ENCODE peak calls at places on chromosomes 3 and 15, in ten cellular contexts. One of them, this sample, is unnamed.
A peak's percentile ranks its signal among the peaks of the same experiment; 100 is the strongest.

GRCh38 chr15:81313686-81314085 is 10.3 kb downstream of the STARD5 start:
- DNase-seq in tibial artery: no peak
- DNase-seq in hepatocyte: no peak
- DNase-seq in ovary: no peak
- DNase-seq in GM12864: no peak
- DNase-seq in heart right ventricle: no peak
- DNase-seq in breast epithelium: no peak
- DNase-seq in colonic mucosa: no peak
- DNase-seq in SK-N-SH: no peak
- DNase-seq in heart left ventricle: no peak
- DNase-seq in this sample: no peak

GRCh38 chr3:63470745-63471144 is 181.7 kb upstream of the SNTN start:
- DNase-seq in heart left ventricle: no peak
- DNase-seq in tibial artery: no peak
- DNase-seq in breast epithelium: no peak
- DNase-seq in heart right ventricle: no peak
- DNase-seq in GM12864: no peak
- DNase-seq in hepatocyte: no peak
- DNase-seq in colonic mucosa: no peak
- DNase-seq in SK-N-SH: no peak
- DNase-seq in ovary: no peak
- DNase-seq in this sample: no peak

GRCh38 chr15:70857547-70858265 is 3.7 kb upstream of the LARP6 start:
- DNase-seq in breast epithelium: no peak
- DNase-seq in SK-N-SH: no peak
- DNase-seq in heart left ventricle: no peak
- DNase-seq in tibial artery: no peak
- DNase-seq in ovary: no peak
- DNase-seq in GM12864: no peak
- DNase-seq in hepatocyte: no peak
- DNase-seq in heart right ventricle: no peak
- DNase-seq in colonic mucosa: no peak
- DNase-seq in this sample: peak; percentile 66

GRCh38 chr3:171270541-171270940 is 189.7 kb downstream of the TNIK start:
- DNase-seq in GM12864: no peak
- DNase-seq in colonic mucosa: no peak
- DNase-seq in SK-N-SH: no peak
- DNase-seq in hepatocyte: no peak
- DNase-seq in heart left ventricle: no peak
- DNase-seq in heart right ventricle: no peak
- DNase-seq in breast epithelium: no peak
- DNase-seq in tibial artery: no peak
- DNase-seq in ovary: no peak
- DNase-seq in this sample: no peak

GRCh38 chr15:85642693-85643058 is 152.0 kb downstream of the KLHL25 start:
- DNase-seq in heart right ventricle: peak; percentile 85
- DNase-seq in colonic mucosa: peak; percentile 36
- DNase-seq in heart left ventricle: peak; percentile 81
- DNase-seq in tibial artery: peak; percentile 85
- DNase-seq in GM12864: no peak
- DNase-seq in ovary: peak; percentile 76
- DNase-seq in SK-N-SH: no peak
- DNase-seq in hepatocyte: peak; percentile 35
- DNase-seq in breast epithelium: no peak
- DNase-seq in this sample: peak; percentile 17

GRCh38 chr15:28886431-28887343 is 913 bp downstream of the APBA2 start:
- DNase-seq in GM12864: no peak
- DNase-seq in ovary: no peak
- DNase-seq in colonic mucosa: no peak
- DNase-seq in SK-N-SH: peak; percentile 79
- DNase-seq in tibial artery: no peak
- DNase-seq in hepatocyte: no peak
- DNase-seq in breast epithelium: no peak
- DNase-seq in heart right ventricle: no peak
- DNase-seq in heart left ventricle: no peak
- DNase-seq in this sample: no peak

GRCh38 chr3:17905996-17906395 is 163.6 kb upstream of the TBC1D5 start:
- DNase-seq in ovary: no peak
- DNase-seq in breast epithelium: no peak
- DNase-seq in GM12864: no peak
- DNase-seq in SK-N-SH: no peak
- DNase-seq in colonic mucosa: no peak
- DNase-seq in heart left ventricle: no peak
- DNase-seq in hepatocyte: no peak
- DNase-seq in tibial artery: no peak
- DNase-seq in heart right ventricle: no peak
- DNase-seq in this sample: peak; percentile 1

GRCh38 chr3:65412591-65412990 is 626.1 kb downstream of the MAGI1 start:
- DNase-seq in colonic mucosa: peak; percentile 91
- DNase-seq in breast epithelium: no peak
- DNase-seq in SK-N-SH: no peak
- DNase-seq in tibial artery: no peak
- DNase-seq in heart left ventricle: peak; percentile 79
- DNase-seq in GM12864: no peak
- DNase-seq in heart right ventricle: peak; percentile 87
- DNase-seq in ovary: no peak
- DNase-seq in hepatocyte: peak; percentile 86
- DNase-seq in this sample: peak; percentile 30

GRCh38 chr3:159196316-159196715 is 394.5 kb downstream of the MFSD1 start:
- DNase-seq in hepatocyte: no peak
- DNase-seq in breast epithelium: no peak
- DNase-seq in tibial artery: no peak
- DNase-seq in GM12864: no peak
- DNase-seq in colonic mucosa: no peak
- DNase-seq in SK-N-SH: no peak
- DNase-seq in ovary: no peak
- DNase-seq in heart right ventricle: no peak
- DNase-seq in heart left ventricle: no peak
- DNase-seq in this sample: no peak

GRCh38 chr3:159189994-159190669 is 388.3 kb downstream of the MFSD1 start:
- DNase-seq in SK-N-SH: no peak
- DNase-seq in heart right ventricle: no peak
- DNase-seq in GM12864: no peak
- DNase-seq in hepatocyte: no peak
- DNase-seq in tibial artery: no peak
- DNase-seq in breast epithelium: no peak
- DNase-seq in heart left ventricle: no peak
- DNase-seq in ovary: no peak
- DNase-seq in colonic mucosa: no peak
- DNase-seq in this sample: peak; percentile 54

GRCh38 chr3:159187232-159187631 is 385.4 kb downstream of the MFSD1 start:
- DNase-seq in heart left ventricle: peak; percentile 23
- DNase-seq in heart right ventricle: peak; percentile 4
- DNase-seq in breast epithelium: no peak
- DNase-seq in tibial artery: no peak
- DNase-seq in colonic mucosa: no peak
- DNase-seq in ovary: peak; percentile 53
- DNase-seq in GM12864: no peak
- DNase-seq in SK-N-SH: no peak
- DNase-seq in hepatocyte: no peak
- DNase-seq in this sample: peak; percentile 51

GRCh38 chr3:159187706-159188105 is 385.9 kb downstream of the MFSD1 start:
- DNase-seq in SK-N-SH: no peak
- DNase-seq in ovary: no peak
- DNase-seq in tibial artery: no peak
- DNase-seq in GM12864: no peak
- DNase-seq in colonic mucosa: no peak
- DNase-seq in breast epithelium: no peak
- DNase-seq in hepatocyte: no peak
- DNase-seq in heart left ventricle: no peak
- DNase-seq in heart right ventricle: no peak
- DNase-seq in this sample: no peak

GRCh38 chr3:159191454-159191853 is 389.6 kb downstream of the MFSD1 start:
- DNase-seq in GM12864: no peak
- DNase-seq in breast epithelium: no peak
- DNase-seq in SK-N-SH: no peak
- DNase-seq in tibial artery: no peak
- DNase-seq in ovary: no peak
- DNase-seq in heart left ventricle: no peak
- DNase-seq in heart right ventricle: no peak
- DNase-seq in colonic mucosa: no peak
- DNase-seq in hepatocyte: no peak
- DNase-seq in this sample: peak; percentile 69
- TF ChIP-seq CTCF in GM12864: no peak
- TF ChIP-seq CTCF in breast epithelium: no peak
- TF ChIP-seq CTCF in SK-N-SH: no peak
- TF ChIP-seq CTCF in tibial artery: no peak
- TF ChIP-seq CTCF in ovary: no peak
- TF ChIP-seq CTCF in heart left ventricle: no peak
- TF ChIP-seq CTCF in heart right ventricle: no peak
- TF ChIP-seq CTCF in colonic mucosa: no peak
- TF ChIP-seq CTCF in hepatocyte: no peak
- TF ChIP-seq CTCF in this sample: no peak

DNA sequence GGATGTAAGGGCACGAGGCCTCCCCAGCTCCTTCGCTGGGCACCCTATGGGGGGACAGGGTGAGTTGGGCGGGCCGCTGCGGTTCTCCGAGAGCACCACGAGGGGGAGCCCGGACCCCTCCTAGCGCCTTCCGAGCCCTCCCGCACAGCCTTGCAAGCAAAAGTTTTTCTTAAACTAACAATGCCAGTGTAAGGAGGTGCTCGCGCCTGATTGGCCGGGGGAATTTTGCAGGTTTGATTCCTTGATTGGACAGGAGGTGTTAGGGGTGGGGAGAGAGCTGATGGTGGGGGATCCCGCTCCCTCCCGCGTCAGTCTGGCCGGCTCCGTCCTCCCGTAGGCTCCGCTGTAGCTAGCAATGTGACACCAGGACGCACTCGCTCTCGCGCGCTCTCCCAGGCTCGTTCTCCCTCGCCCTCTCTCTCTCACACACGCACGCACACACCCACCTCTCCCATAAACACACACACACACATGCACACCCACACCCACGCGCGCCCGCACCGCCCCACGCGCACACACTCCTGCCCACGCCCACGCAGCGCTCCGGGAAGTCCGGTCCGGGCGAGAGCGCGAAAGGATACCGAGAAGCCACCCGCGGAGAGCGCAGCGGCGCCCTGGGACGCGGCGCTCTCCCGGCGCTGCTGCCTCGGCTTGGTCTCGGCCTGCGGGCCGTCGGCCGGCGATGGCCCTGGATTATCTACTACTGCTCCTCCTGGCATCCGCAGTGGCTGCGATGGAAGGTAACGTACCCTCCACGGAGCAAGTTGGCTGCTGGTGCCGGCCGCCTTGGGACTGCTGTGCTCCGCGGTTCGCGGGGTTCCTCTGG is at the start of gene EPHB1:
- DNase-seq in breast epithelium: peak; percentile 74
- DNase-seq in heart right ventricle: peak; percentile 80
- DNase-seq in heart left ventricle: peak; percentile 80
- DNase-seq in GM12864: peak; percentile 62
- DNase-seq in SK-N-SH: peak; percentile 87
- DNase-seq in ovary: peak; percentile 85
- DNase-seq in tibial artery: peak; percentile 89
- DNase-seq in colonic mucosa: peak; percentile 72
- DNase-seq in hepatocyte: peak; percentile 92
- DNase-seq in this sample: peak; percentile 93
- H3K4me3 ChIP-seq in breast epithelium: peak within 1 kb of the TSS; percentile 62
- H3K4me3 ChIP-seq in heart right ventricle: peak within 1 kb of the TSS; percentile 43
- H3K4me3 ChIP-seq in heart left ventricle: peak within 1 kb of the TSS; percentile 37
- H3K4me3 ChIP-seq in GM12864: peak within 1 kb of the TSS; percentile 52
- H3K4me3 ChIP-seq in SK-N-SH: peak within 1 kb of the TSS; percentile 52
- H3K4me3 ChIP-seq in ovary: peak within 1 kb of the TSS; percentile 44
- H3K4me3 ChIP-seq in tibial artery: peak within 1 kb of the TSS; percentile 64
- H3K4me3 ChIP-seq in colonic mucosa: peak within 1 kb of the TSS; percentile 43
- H3K4me3 ChIP-seq in hepatocyte: peak within 1 kb of the TSS; percentile 43
- H3K4me3 ChIP-seq in this sample: peak within 1 kb of the TSS; percentile 59

GRCh38 chr15:43901485-43901884 is 74.7 kb downstream of the WDR76 start:
- DNase-seq in heart left ventricle: no peak
- DNase-seq in ovary: no peak
- DNase-seq in breast epithelium: no peak
- DNase-seq in hepatocyte: no peak
- DNase-seq in heart right ventricle: no peak
- DNase-seq in colonic mucosa: no peak
- DNase-seq in GM12864: no peak
- DNase-seq in SK-N-SH: peak; percentile 56
- DNase-seq in tibial artery: no peak
- DNase-seq in this sample: no peak

GRCh38 chr15:43903864-43904290 is 77.1 kb downstream of the WDR76 start:
- DNase-seq in tibial artery: no peak
- DNase-seq in breast epithelium: no peak
- DNase-seq in heart left ventricle: no peak
- DNase-seq in ovary: peak; percentile 42
- DNase-seq in colonic mucosa: peak; percentile 53
- DNase-seq in GM12864: peak; percentile 15
- DNase-seq in hepatocyte: peak; percentile 81
- DNase-seq in heart right ventricle: peak; percentile 50
- DNase-seq in SK-N-SH: peak; percentile 81
- DNase-seq in this sample: peak; percentile 73

GRCh38 chr15:43900964-43901363 is 74.2 kb downstream of the WDR76 start:
- DNase-seq in ovary: no peak
- DNase-seq in tibial artery: no peak
- DNase-seq in GM12864: no peak
- DNase-seq in heart right ventricle: no peak
- DNase-seq in SK-N-SH: no peak
- DNase-seq in hepatocyte: no peak
- DNase-seq in breast epithelium: no peak
- DNase-seq in heart left ventricle: no peak
- DNase-seq in colonic mucosa: no peak
- DNase-seq in this sample: no peak

GRCh38 chr15:43908641-43909040 is 81.8 kb downstream of the WDR76 start:
- DNase-seq in ovary: no peak
- DNase-seq in hepatocyte: no peak
- DNase-seq in heart right ventricle: no peak
- DNase-seq in GM12864: no peak
- DNase-seq in SK-N-SH: no peak
- DNase-seq in colonic mucosa: no peak
- DNase-seq in breast epithelium: no peak
- DNase-seq in tibial artery: no peak
- DNase-seq in heart left ventricle: no peak
- DNase-seq in this sample: no peak

GRCh38 chr15:43905755-43906154 is 79.0 kb downstream of the WDR76 start:
- DNase-seq in heart left ventricle: no peak
- DNase-seq in breast epithelium: no peak
- DNase-seq in ovary: no peak
- DNase-seq in hepatocyte: no peak
- DNase-seq in GM12864: no peak
- DNase-seq in SK-N-SH: no peak
- DNase-seq in tibial artery: no peak
- DNase-seq in heart right ventricle: no peak
- DNase-seq in colonic mucosa: no peak
- DNase-seq in this sample: no peak
- TF ChIP-seq CTCF in heart left ventricle: no peak
- TF ChIP-seq CTCF in breast epithelium: no peak
- TF ChIP-seq CTCF in ovary: no peak
- TF ChIP-seq CTCF in hepatocyte: no peak
- TF ChIP-seq CTCF in GM12864: no peak
- TF ChIP-seq CTCF in SK-N-SH: no peak
- TF ChIP-seq CTCF in tibial artery: no peak
- TF ChIP-seq CTCF in heart right ventricle: no peak
- TF ChIP-seq CTCF in colonic mucosa: no peak
- TF ChIP-seq CTCF in this sample: no peak

DNA sequence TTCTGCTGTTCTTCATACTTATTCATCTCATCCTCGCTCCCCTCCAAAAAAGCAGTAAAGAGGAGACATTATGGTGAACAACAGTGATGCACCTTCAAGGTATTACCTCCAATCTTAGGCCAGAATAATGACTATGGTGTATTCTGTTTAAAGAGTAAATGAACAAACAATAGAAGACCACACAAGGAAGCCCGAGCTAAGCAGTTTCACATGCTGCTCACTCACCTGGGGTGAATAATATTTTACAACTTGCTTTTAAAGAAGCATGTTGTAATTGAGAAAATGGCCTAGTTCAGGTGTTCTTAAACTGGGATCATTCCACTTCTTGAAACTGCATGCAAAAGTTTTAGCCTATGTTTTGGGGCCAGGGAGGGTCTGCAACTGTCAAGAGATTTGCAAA is 581.2 kb downstream of the FOXP1 start:
- DNase-seq in SK-N-SH: no peak
- DNase-seq in breast epithelium: no peak
- DNase-seq in ovary: no peak
- DNase-seq in colonic mucosa: no peak
- DNase-seq in hepatocyte: no peak
- DNase-seq in tibial artery: no peak
- DNase-seq in GM12864: no peak
- DNase-seq in heart right ventricle: no peak
- DNase-seq in heart left ventricle: no peak
- DNase-seq in this sample: no peak
- H3K4me3 ChIP-seq in SK-N-SH: no peak overlapping the region
- H3K4me3 ChIP-seq in breast epithelium: no peak overlapping the region
- H3K4me3 ChIP-seq in ovary: no peak overlapping the region
- H3K4me3 ChIP-seq in colonic mucosa: no peak overlapping the region
- H3K4me3 ChIP-seq in hepatocyte: no peak overlapping the region
- H3K4me3 ChIP-seq in tibial artery: no peak overlapping the region
- H3K4me3 ChIP-seq in GM12864: no peak overlapping the region
- H3K4me3 ChIP-seq in heart right ventricle: no peak overlapping the region
- H3K4me3 ChIP-seq in heart left ventricle: no peak overlapping the region
- H3K4me3 ChIP-seq in this sample: no peak overlapping the region

This sample was measured in choroid plexus epithelial cell.